ENCODE peak calls at places on chromosome 20, in nine cellular contexts. One of them, this sample, is unnamed.

GRCh38 chr20:5065489-5066383 is 54.0 kb downstream of the PCNA start:
- DNase-seq in foreskin fibroblast: peak; percentile 98
- DNase-seq in kidney tubule cell: peak; percentile 97
- DNase-seq in tibial artery: peak; percentile 76
- DNase-seq in Kasumi-1: no peak
- DNase-seq in non-pigmented ciliary epithelial cell: peak; percentile 61
- DNase-seq in pulmonary artery endothelial cell: peak; percentile 66
- DNase-seq in T1000: peak; percentile 86
- DNase-seq in lower lobe of right lung: peak; percentile 76
- DNase-seq in this sample: peak; percentile 85

GRCh38 chr20:3209946-3210317 is 634 bp downstream of the ITPA start:
- DNase-seq in tibial artery: no peak
- DNase-seq in foreskin fibroblast: peak; percentile 53
- DNase-seq in kidney tubule cell: peak; percentile 17
- DNase-seq in Kasumi-1: no peak
- DNase-seq in T1000: no peak
- DNase-seq in lower lobe of right lung: no peak
- DNase-seq in non-pigmented ciliary epithelial cell: no peak
- DNase-seq in pulmonary artery endothelial cell: no peak
- DNase-seq in this sample: no peak

GRCh38 chr20:34111057-34111711 is 859 bp downstream of the EIF2S2 start:
- DNase-seq in Kasumi-1: peak; percentile 15
- DNase-seq in kidney tubule cell: peak; percentile 53
- DNase-seq in T1000: no peak
- DNase-seq in lower lobe of right lung: no peak
- DNase-seq in foreskin fibroblast: peak; percentile 74
- DNase-seq in tibial artery: peak; percentile 37
- DNase-seq in pulmonary artery endothelial cell: no peak
- DNase-seq in non-pigmented ciliary epithelial cell: no peak
- DNase-seq in this sample: no peak

GRCh38 chr20:64056639-64056888 is 6.4 kb upstream of the TCEA2 start:
- DNase-seq in kidney tubule cell: no peak
- DNase-seq in lower lobe of right lung: no peak
- DNase-seq in pulmonary artery endothelial cell: no peak
- DNase-seq in Kasumi-1: no peak
- DNase-seq in T1000: no peak
- DNase-seq in non-pigmented ciliary epithelial cell: no peak
- DNase-seq in foreskin fibroblast: no peak
- DNase-seq in tibial artery: no peak
- DNase-seq in this sample: no peak

GRCh38 chr20:53842301-53843099 is 227.9 kb downstream of the BCAS1 start:
- DNase-seq in T1000: no peak
- DNase-seq in tibial artery: no peak
- DNase-seq in Kasumi-1: no peak
- DNase-seq in lower lobe of right lung: no peak
- DNase-seq in non-pigmented ciliary epithelial cell: no peak
- DNase-seq in pulmonary artery endothelial cell: no peak
- DNase-seq in foreskin fibroblast: no peak
- DNase-seq in kidney tubule cell: no peak
- DNase-seq in this sample: no peak

GRCh38 chr20:47421076-47421475 is 64.6 kb upstream of the ZMYND8 start:
- DNase-seq in non-pigmented ciliary epithelial cell: no peak
- DNase-seq in foreskin fibroblast: no peak
- DNase-seq in tibial artery: no peak
- DNase-seq in lower lobe of right lung: no peak
- DNase-seq in kidney tubule cell: no peak
- DNase-seq in Kasumi-1: no peak
- DNase-seq in pulmonary artery endothelial cell: no peak
- DNase-seq in T1000: no peak
- DNase-seq in this sample: no peak

GRCh38 chr20:11170565-11170964 is 496.8 kb upstream of the JAG1 start:
- DNase-seq in foreskin fibroblast: no peak
- DNase-seq in pulmonary artery endothelial cell: no peak
- DNase-seq in lower lobe of right lung: no peak
- DNase-seq in kidney tubule cell: no peak
- DNase-seq in non-pigmented ciliary epithelial cell: no peak
- DNase-seq in T1000: no peak
- DNase-seq in tibial artery: no peak
- DNase-seq in Kasumi-1: no peak
- DNase-seq in this sample: no peak

GRCh38 chr20:24235740-24236139 is 233.7 kb upstream of the SYNDIG1 start:
- DNase-seq in tibial artery: no peak
- DNase-seq in Kasumi-1: no peak
- DNase-seq in pulmonary artery endothelial cell: no peak
- DNase-seq in kidney tubule cell: no peak
- DNase-seq in lower lobe of right lung: no peak
- DNase-seq in non-pigmented ciliary epithelial cell: no peak
- DNase-seq in foreskin fibroblast: no peak
- DNase-seq in T1000: no peak
- DNase-seq in this sample: no peak

GRCh38 chr20:48945840-48946514 is 24.5 kb downstream of the ARFGEF2 start:
- DNase-seq in T1000: peak; percentile 30
- DNase-seq in tibial artery: no peak
- DNase-seq in Kasumi-1: no peak
- DNase-seq in foreskin fibroblast: peak; percentile 33
- DNase-seq in pulmonary artery endothelial cell: no peak
- DNase-seq in kidney tubule cell: peak; percentile 69
- DNase-seq in non-pigmented ciliary epithelial cell: no peak
- DNase-seq in lower lobe of right lung: no peak
- DNase-seq in this sample: no peak

GRCh38 chr20:39874049-39874893 is 814.8 kb downstream of the MAFB start:
- DNase-seq in pulmonary artery endothelial cell: no peak
- DNase-seq in foreskin fibroblast: peak; percentile 84
- DNase-seq in lower lobe of right lung: peak; percentile 59
- DNase-seq in kidney tubule cell: peak; percentile 82
- DNase-seq in Kasumi-1: peak; percentile 3
- DNase-seq in non-pigmented ciliary epithelial cell: peak; percentile 55
- DNase-seq in tibial artery: peak; percentile 81
- DNase-seq in T1000: peak; percentile 70
- DNase-seq in this sample: peak; percentile 59

GRCh38 chr20:363319-364078 is 16.6 kb downstream of the NRSN2 start:
- DNase-seq in T1000: no peak
- DNase-seq in kidney tubule cell: peak; percentile 79
- DNase-seq in tibial artery: no peak
- DNase-seq in lower lobe of right lung: peak; percentile 36
- DNase-seq in foreskin fibroblast: peak; percentile 53
- DNase-seq in pulmonary artery endothelial cell: no peak
- DNase-seq in Kasumi-1: no peak
- DNase-seq in non-pigmented ciliary epithelial cell: no peak
- DNase-seq in this sample: no peak

GRCh38 chr20:17786221-17786718 is 86.5 kb downstream of the BANF2 start:
- DNase-seq in lower lobe of right lung: no peak
- DNase-seq in non-pigmented ciliary epithelial cell: peak; percentile 51
- DNase-seq in foreskin fibroblast: peak; percentile 65
- DNase-seq in Kasumi-1: no peak
- DNase-seq in kidney tubule cell: no peak
- DNase-seq in T1000: no peak
- DNase-seq in pulmonary artery endothelial cell: peak; percentile 68
- DNase-seq in tibial artery: peak; percentile 49
- DNase-seq in this sample: no peak

GRCh38 chr20:1809611-1810510 is 85.3 kb upstream of the SIRPA start:
- DNase-seq in kidney tubule cell: peak; percentile 99
- DNase-seq in non-pigmented ciliary epithelial cell: no peak
- DNase-seq in pulmonary artery endothelial cell: no peak
- DNase-seq in tibial artery: no peak
- DNase-seq in foreskin fibroblast: peak; percentile 59
- DNase-seq in lower lobe of right lung: no peak
- DNase-seq in T1000: no peak
- DNase-seq in Kasumi-1: no peak
- DNase-seq in this sample: peak; percentile 53

GRCh38 chr20:64116541-64117423 is 9.4 kb upstream of the NPBWR2 start:
- DNase-seq in Kasumi-1: no peak
- DNase-seq in foreskin fibroblast: no peak
- DNase-seq in pulmonary artery endothelial cell: no peak
- DNase-seq in tibial artery: no peak
- DNase-seq in T1000: no peak
- DNase-seq in lower lobe of right lung: peak; percentile 42
- DNase-seq in kidney tubule cell: no peak
- DNase-seq in non-pigmented ciliary epithelial cell: no peak
- DNase-seq in this sample: no peak

GRCh38 chr20:58832442-58832841 is 18.3 kb downstream of the GNAS-AS1 start:
- DNase-seq in T1000: no peak
- DNase-seq in lower lobe of right lung: no peak
- DNase-seq in foreskin fibroblast: no peak
- DNase-seq in kidney tubule cell: no peak
- DNase-seq in Kasumi-1: no peak
- DNase-seq in tibial artery: no peak
- DNase-seq in pulmonary artery endothelial cell: no peak
- DNase-seq in non-pigmented ciliary epithelial cell: no peak
- DNase-seq in this sample: no peak

GRCh38 chr20:64086801-64087200 is 2.6 kb upstream of the LKAAEAR1 start:
- DNase-seq in non-pigmented ciliary epithelial cell: no peak
- DNase-seq in Kasumi-1: no peak
- DNase-seq in foreskin fibroblast: no peak
- DNase-seq in pulmonary artery endothelial cell: no peak
- DNase-seq in T1000: no peak
- DNase-seq in lower lobe of right lung: no peak
- DNase-seq in tibial artery: no peak
- DNase-seq in kidney tubule cell: no peak
- DNase-seq in this sample: no peak

GRCh38 chr20:23451956-23452487 is 654 bp downstream of the CST11 start:
- DNase-seq in foreskin fibroblast: no peak
- DNase-seq in non-pigmented ciliary epithelial cell: no peak
- DNase-seq in T1000: peak; percentile 24
- DNase-seq in kidney tubule cell: no peak
- DNase-seq in Kasumi-1: no peak
- DNase-seq in tibial artery: no peak
- DNase-seq in pulmonary artery endothelial cell: no peak
- DNase-seq in lower lobe of right lung: no peak
- DNase-seq in this sample: no peak

GRCh38 chr20:3672864-3673550 is 8.8 kb downstream of the ADAM33 start:
- DNase-seq in kidney tubule cell: no peak
- DNase-seq in foreskin fibroblast: no peak
- DNase-seq in T1000: no peak
- DNase-seq in tibial artery: no peak
- DNase-seq in pulmonary artery endothelial cell: no peak
- DNase-seq in non-pigmented ciliary epithelial cell: no peak
- DNase-seq in lower lobe of right lung: peak; percentile 38
- DNase-seq in Kasumi-1: peak; percentile 25
- DNase-seq in this sample: no peak

GRCh38 chr20:8424010-8424409 is 291.9 kb downstream of the PLCB1 start:
- DNase-seq in lower lobe of right lung: no peak
- DNase-seq in Kasumi-1: no peak
- DNase-seq in pulmonary artery endothelial cell: no peak
- DNase-seq in kidney tubule cell: peak; percentile 39
- DNase-seq in foreskin fibroblast: peak; percentile 55
- DNase-seq in T1000: no peak
- DNase-seq in tibial artery: no peak
- DNase-seq in non-pigmented ciliary epithelial cell: peak; percentile 41
- DNase-seq in this sample: no peak

GRCh38 chr20:33846291-33846916 is 35.3 kb downstream of the CHMP4B start:
- DNase-seq in non-pigmented ciliary epithelial cell: no peak
- DNase-seq in foreskin fibroblast: peak; percentile 61
- DNase-seq in T1000: no peak
- DNase-seq in lower lobe of right lung: no peak
- DNase-seq in Kasumi-1: no peak
- DNase-seq in tibial artery: peak; percentile 34
- DNase-seq in pulmonary artery endothelial cell: no peak
- DNase-seq in kidney tubule cell: no peak
- DNase-seq in this sample: no peak

GRCh38 chr20:48295445-48295903 is 510.2 kb upstream of the SULF2 start:
- DNase-seq in T1000: peak; percentile 79
- DNase-seq in lower lobe of right lung: no peak
- DNase-seq in tibial artery: no peak
- DNase-seq in pulmonary artery endothelial cell: peak; percentile 94
- DNase-seq in foreskin fibroblast: peak; percentile 97
- DNase-seq in non-pigmented ciliary epithelial cell: peak; percentile 86
- DNase-seq in kidney tubule cell: peak; percentile 98
- DNase-seq in Kasumi-1: no peak
- DNase-seq in this sample: peak; percentile 67

GRCh38 chr20:34037767-34038166 is 44.1 kb downstream of the RALY start:
- DNase-seq in foreskin fibroblast: peak; percentile 80
- DNase-seq in non-pigmented ciliary epithelial cell: no peak
- DNase-seq in T1000: no peak
- DNase-seq in Kasumi-1: no peak
- DNase-seq in kidney tubule cell: no peak
- DNase-seq in tibial artery: no peak
- DNase-seq in pulmonary artery endothelial cell: no peak
- DNase-seq in lower lobe of right lung: no peak
- DNase-seq in this sample: no peak

GRCh38 chr20:50304501-50304856 is 113.8 kb downstream of the CEBPB start:
- DNase-seq in Kasumi-1: no peak
- DNase-seq in pulmonary artery endothelial cell: no peak
- DNase-seq in T1000: no peak
- DNase-seq in tibial artery: peak; percentile 69
- DNase-seq in kidney tubule cell: no peak
- DNase-seq in non-pigmented ciliary epithelial cell: no peak
- DNase-seq in foreskin fibroblast: peak; percentile 98
- DNase-seq in lower lobe of right lung: no peak
- DNase-seq in this sample: no peak

GRCh38 chr20:56956536-56956935 is 309.9 kb downstream of the BMP7 start:
- DNase-seq in T1000: no peak
- DNase-seq in lower lobe of right lung: no peak
- DNase-seq in Kasumi-1: no peak
- DNase-seq in non-pigmented ciliary epithelial cell: no peak
- DNase-seq in kidney tubule cell: no peak
- DNase-seq in tibial artery: no peak
- DNase-seq in foreskin fibroblast: no peak
- DNase-seq in pulmonary artery endothelial cell: no peak
- DNase-seq in this sample: no peak

GRCh38 chr20:44540834-44541233 is 19.0 kb upstream of the SERINC3 start:
- DNase-seq in foreskin fibroblast: peak; percentile 70
- DNase-seq in pulmonary artery endothelial cell: no peak
- DNase-seq in non-pigmented ciliary epithelial cell: no peak
- DNase-seq in T1000: no peak
- DNase-seq in Kasumi-1: no peak
- DNase-seq in lower lobe of right lung: no peak
- DNase-seq in tibial artery: no peak
- DNase-seq in kidney tubule cell: no peak
- DNase-seq in this sample: peak; percentile 23

GRCh38 chr20:23257106-23257761 is 93.4 kb upstream of the NXT1 start:
- DNase-seq in Kasumi-1: no peak
- DNase-seq in foreskin fibroblast: peak; percentile 15
- DNase-seq in tibial artery: no peak
- DNase-seq in lower lobe of right lung: no peak
- DNase-seq in kidney tubule cell: peak; percentile 32
- DNase-seq in T1000: no peak
- DNase-seq in non-pigmented ciliary epithelial cell: no peak
- DNase-seq in pulmonary artery endothelial cell: no peak
- DNase-seq in this sample: peak; percentile 8

GRCh38 chr20:41622584-41622983 is 4.4 kb upstream of the CHD6 start:
- DNase-seq in Kasumi-1: no peak
- DNase-seq in non-pigmented ciliary epithelial cell: no peak
- DNase-seq in lower lobe of right lung: no peak
- DNase-seq in pulmonary artery endothelial cell: no peak
- DNase-seq in kidney tubule cell: no peak
- DNase-seq in tibial artery: no peak
- DNase-seq in foreskin fibroblast: no peak
- DNase-seq in T1000: no peak
- DNase-seq in this sample: no peak

GRCh38 chr20:64111841-64112641 is 4.7 kb upstream of the NPBWR2 start:
- DNase-seq in Kasumi-1: no peak
- DNase-seq in lower lobe of right lung: peak; percentile 37
- DNase-seq in T1000: no peak
- DNase-seq in tibial artery: no peak
- DNase-seq in pulmonary artery endothelial cell: no peak
- DNase-seq in kidney tubule cell: no peak
- DNase-seq in foreskin fibroblast: no peak
- DNase-seq in non-pigmented ciliary epithelial cell: no peak
- DNase-seq in this sample: no peak